ENCODE peak calls at places on chromosomes 16 and 17, in nine cellular contexts. B, J, T, F, I, A, N, H and O are unnamed samples.

GRCh38 chr17:59451706-59452105 is 113.7 kb upstream of the DHX40 start:
- DNase-seq in B (no peak), J (no peak), T (no peak), F (peak), I (no peak), A (no peak), N (peak), H (no peak), O (no peak)

GRCh38 chr16:4525069-4525468 is 13.5 kb downstream of the CDIP1 start:
- DNase-seq in B (no peak), J (no peak), T (no peak), F (no peak), I (no peak), A (no peak), N (no peak), H (no peak), O (no peak)

GRCh38 chr16:63596716-63597115 is 1525.1 kb downstream of the CDH11 start:
- DNase-seq in B (no peak), J (no peak), T (no peak), F (no peak), I (peak), A (no peak), N (no peak), H (no peak), O (no peak)

GRCh38 chr17:17976931-17977570 is 4.4 kb downstream of the DRC3 start:
- DNase-seq in B (no peak), J (no peak), T (no peak), F (no peak), I (no peak), A (no peak), N (no peak), H (no peak), O (no peak)

GRCh38 chr16:57233944-57234706 is 10.9 kb upstream of the ARL2BP start:
- DNase-seq in B (no peak), J (no peak), T (no peak), F (no peak), I (no peak), A (no peak), N (no peak), H (no peak), O (no peak)

GRCh38 chr16:85527767-85528297 is 85.3 kb upstream of the GSE1 start:
- DNase-seq in B (no peak), J (no peak), T (no peak), F (no peak), I (no peak), A (no peak), N (no peak), H (no peak), O (no peak)

GRCh38 chr16:29858149-29858899 is 4.7 kb downstream of the CDIPT start:
- DNase-seq in B (no peak), J (no peak), T (no peak), F (no peak), I (no peak), A (no peak), N (no peak), H (no peak), O (no peak)

GRCh38 chr16:66204761-66205160 is 161.7 kb upstream of the CDH5 start:
- DNase-seq in B (no peak), J (no peak), T (no peak), F (no peak), I (no peak), A (no peak), N (peak), H (no peak), O (no peak)

GRCh38 chr17:77422104-77422782 is 281.5 kb downstream of the SEC14L1 start:
- DNase-seq in B (no peak), J (no peak), T (no peak), F (peak), I (no peak), A (no peak), N (no peak), H (peak), O (no peak)

GRCh38 chr17:66904760-66905637 is 59.5 kb upstream of the CACNG4 start:
- DNase-seq in B (no peak), J (peak), T (no peak), F (peak), I (no peak), A (peak), N (peak), H (peak), O (peak)

GRCh38 chr17:51258756-51259573 is 884 bp downstream of the MBTD1 start:
- DNase-seq in B (no peak), J (no peak), T (no peak), F (no peak), I (no peak), A (no peak), N (no peak), H (peak), O (no peak)

GRCh38 chr17:74843352-74843627 is 16.4 kb downstream of the GRIN2C start:
- DNase-seq in B (no peak), J (no peak), T (no peak), F (no peak), I (no peak), A (no peak), N (no peak), H (no peak), O (no peak)

GRCh38 chr17:72363336-72363620 is 242.5 kb downstream of the SOX9 start:
- DNase-seq in B (no peak), J (no peak), T (no peak), F (no peak), I (no peak), A (no peak), N (no peak), H (no peak), O (no peak)

GRCh38 chr17:12918132-12918531 is 99.7 kb downstream of the ELAC2 start:
- DNase-seq in B (no peak), J (no peak), T (no peak), F (no peak), I (peak), A (no peak), N (no peak), H (no peak), O (no peak)

GRCh38 chr17:48213797-48214196 is 106.2 kb downstream of the SNX11 start:
- DNase-seq in B (no peak), J (no peak), T (no peak), F (no peak), I (no peak), A (no peak), N (no peak), H (no peak), O (no peak)

GRCh38 chr17:80765241-80766022 is 220.8 kb downstream of the RPTOR start:
- DNase-seq in B (no peak), J (no peak), T (no peak), F (no peak), I (no peak), A (no peak), N (no peak), H (no peak), O (no peak)

GRCh38 chr16:27453476-27453825 is 51.5 kb downstream of the IL21R start:
- DNase-seq in B (no peak), J (no peak), T (no peak), F (no peak), I (no peak), A (no peak), N (no peak), H (no peak), O (no peak)

GRCh38 chr17:15106540-15106939 is 158.6 kb downstream of the PMP22 start:
- DNase-seq in B (no peak), J (no peak), T (no peak), F (no peak), I (no peak), A (peak), N (peak), H (no peak), O (no peak)

GRCh38 chr16:1026057-1026783 is 44.6 kb downstream of the SOX8 start:
- DNase-seq in B (peak), J (no peak), T (no peak), F (no peak), I (peak), A (no peak), N (no peak), H (no peak), O (no peak)

GRCh38 chr16:70454221-70455034 is at the start of gene FCSK:
- DNase-seq in B (peak), J (no peak), T (peak), F (peak), I (peak), A (peak), N (peak), H (peak), O (peak)

GRCh38 chr17:51076821-51077220 is 43.8 kb downstream of the SPAG9 start:
- DNase-seq in B (no peak), J (no peak), T (no peak), F (no peak), I (no peak), A (no peak), N (no peak), H (no peak), O (no peak)

GRCh38 chr17:65345261-65346060 is 208.3 kb downstream of the RGS9 start:
- DNase-seq in B (no peak), J (no peak), T (no peak), F (no peak), I (no peak), A (peak), N (no peak), H (no peak), O (no peak)

GRCh38 chr17:47204722-47205418 is 4.3 kb upstream of the MYL4 start:
- DNase-seq in B (no peak), J (no peak), T (no peak), F (peak), I (peak), A (peak), N (no peak), H (no peak), O (peak)

GRCh38 chr16:85378145-85379040 is 234.7 kb upstream of the GSE1 start:
- DNase-seq in B (no peak), J (no peak), T (no peak), F (no peak), I (no peak), A (no peak), N (no peak), H (no peak), O (no peak)

GRCh38 chr17:53719229-53719628 is 103.5 kb upstream of the KIF2B start:
- DNase-seq in B (no peak), J (no peak), T (no peak), F (no peak), I (no peak), A (no peak), N (no peak), H (no peak), O (no peak)

GRCh38 chr16:89050868-89051311 is 42.8 kb upstream of the ACSF3 start:
- DNase-seq in B (no peak), J (no peak), T (no peak), F (no peak), I (no peak), A (no peak), N (no peak), H (no peak), O (no peak)

GRCh38 chr17:33142703-33143299 is 150.3 kb downstream of the ASIC2 start:
- DNase-seq in B (no peak), J (no peak), T (no peak), F (peak), I (no peak), A (no peak), N (peak), H (no peak), O (no peak)

GRCh38 chr16:25037632-25038031 is 22.5 kb upstream of the ARHGAP17 start:
- DNase-seq in B (no peak), J (no peak), T (no peak), F (no peak), I (no peak), A (no peak), N (no peak), H (no peak), O (no peak)

GRCh38 chr16:80273635-80274538 is 266.9 kb upstream of the DYNLRB2 start:
- DNase-seq in B (no peak), J (no peak), T (no peak), F (peak), I (no peak), A (peak), N (no peak), H (no peak), O (no peak)